ENCODE peak calls at places on chromosomes 7 and 10, in eight cellular contexts. One of them, this sample, is unnamed.

GRCh38 chr7:68434857-68435256 is 1163.4 kb upstream of the AUTS2 start:
- DNase-seq in dorsolateral prefrontal cortex: no peak
- DNase-seq in spleen: no peak
- DNase-seq in cardiac fibroblast: no peak
- DNase-seq in HCT116: no peak
- DNase-seq in pancreas: no peak
- DNase-seq in IMR-90: no peak
- DNase-seq in transverse colon: no peak
- DNase-seq in this sample: no peak

GRCh38 chr7:41696323-41696916 is 6.5 kb downstream of the INHBA start:
- DNase-seq in pancreas: peak; percentile 45
- DNase-seq in spleen: peak; percentile 85
- DNase-seq in cardiac fibroblast: peak; percentile 89
- DNase-seq in HCT116: peak; percentile 39
- DNase-seq in IMR-90: peak; percentile 88
- DNase-seq in transverse colon: peak; percentile 70
- DNase-seq in dorsolateral prefrontal cortex: peak; percentile 67
- DNase-seq in this sample: peak; percentile 89

GRCh38 chr10:103954543-103954942 is 12.4 kb upstream of the SLK start:
- DNase-seq in dorsolateral prefrontal cortex: no peak
- DNase-seq in pancreas: no peak
- DNase-seq in transverse colon: no peak
- DNase-seq in IMR-90: no peak
- DNase-seq in HCT116: no peak
- DNase-seq in spleen: no peak
- DNase-seq in cardiac fibroblast: no peak
- DNase-seq in this sample: no peak

GRCh38 chr10:124647421-124648130 is 96.6 kb downstream of the FAM53B start:
- DNase-seq in dorsolateral prefrontal cortex: no peak
- DNase-seq in transverse colon: peak; percentile 79
- DNase-seq in IMR-90: peak; percentile 20
- DNase-seq in spleen: peak; percentile 96
- DNase-seq in cardiac fibroblast: peak; percentile 57
- DNase-seq in pancreas: peak; percentile 66
- DNase-seq in HCT116: peak; percentile 15
- DNase-seq in this sample: peak; percentile 52

GRCh38 chr10:67385089-67385488 is 310.9 kb downstream of the CTNNA3 start:
- DNase-seq in IMR-90: no peak
- DNase-seq in cardiac fibroblast: no peak
- DNase-seq in spleen: no peak
- DNase-seq in dorsolateral prefrontal cortex: no peak
- DNase-seq in HCT116: no peak
- DNase-seq in transverse colon: no peak
- DNase-seq in pancreas: no peak
- DNase-seq in this sample: no peak

GRCh38 chr7:995571-995970 is 12.6 kb downstream of the CYP2W1 start:
- DNase-seq in transverse colon: no peak
- DNase-seq in dorsolateral prefrontal cortex: no peak
- DNase-seq in spleen: no peak
- DNase-seq in HCT116: no peak
- DNase-seq in pancreas: no peak
- DNase-seq in cardiac fibroblast: no peak
- DNase-seq in IMR-90: no peak
- DNase-seq in this sample: no peak

GRCh38 chr7:138338361-138338760 is 121.7 kb upstream of the TRIM24 start:
- DNase-seq in dorsolateral prefrontal cortex: no peak
- DNase-seq in spleen: no peak
- DNase-seq in HCT116: no peak
- DNase-seq in transverse colon: no peak
- DNase-seq in IMR-90: no peak
- DNase-seq in pancreas: no peak
- DNase-seq in cardiac fibroblast: peak; percentile 95
- DNase-seq in this sample: peak; percentile 82

GRCh38 chr10:110512461-110513187 is 14.9 kb downstream of the DUSP5 start:
- DNase-seq in pancreas: no peak
- DNase-seq in HCT116: no peak
- DNase-seq in spleen: no peak
- DNase-seq in dorsolateral prefrontal cortex: no peak
- DNase-seq in IMR-90: peak; percentile 94
- DNase-seq in cardiac fibroblast: peak; percentile 87
- DNase-seq in transverse colon: no peak
- DNase-seq in this sample: peak; percentile 83

GRCh38 chr10:70493660-70494234 is 15.2 kb downstream of the PALD1 start:
- DNase-seq in transverse colon: peak; percentile 73
- DNase-seq in HCT116: no peak
- DNase-seq in spleen: peak; percentile 88
- DNase-seq in cardiac fibroblast: no peak
- DNase-seq in dorsolateral prefrontal cortex: no peak
- DNase-seq in IMR-90: no peak
- DNase-seq in pancreas: no peak
- DNase-seq in this sample: no peak

GRCh38 chr7:28239823-28240204 is 59.2 kb upstream of the JAZF1 start:
- DNase-seq in pancreas: no peak
- DNase-seq in dorsolateral prefrontal cortex: no peak
- DNase-seq in HCT116: no peak
- DNase-seq in IMR-90: no peak
- DNase-seq in transverse colon: no peak
- DNase-seq in cardiac fibroblast: no peak
- DNase-seq in spleen: no peak
- DNase-seq in this sample: no peak
- TF ChIP-seq CTCF in pancreas: no peak
- TF ChIP-seq CTCF in dorsolateral prefrontal cortex: no peak
- TF ChIP-seq CTCF in HCT116: no peak
- TF ChIP-seq CTCF in IMR-90: no peak
- TF ChIP-seq CTCF in transverse colon: no peak
- TF ChIP-seq CTCF in cardiac fibroblast: no peak
- TF ChIP-seq CTCF in spleen: no peak
- TF ChIP-seq CTCF in this sample: no peak

GRCh38 chr7:39017369-39017768 is 39.7 kb downstream of the POU6F2 start:
- DNase-seq in transverse colon: no peak
- DNase-seq in IMR-90: no peak
- DNase-seq in pancreas: no peak
- DNase-seq in HCT116: no peak
- DNase-seq in spleen: no peak
- DNase-seq in cardiac fibroblast: no peak
- DNase-seq in dorsolateral prefrontal cortex: no peak
- DNase-seq in this sample: no peak

DNA sequence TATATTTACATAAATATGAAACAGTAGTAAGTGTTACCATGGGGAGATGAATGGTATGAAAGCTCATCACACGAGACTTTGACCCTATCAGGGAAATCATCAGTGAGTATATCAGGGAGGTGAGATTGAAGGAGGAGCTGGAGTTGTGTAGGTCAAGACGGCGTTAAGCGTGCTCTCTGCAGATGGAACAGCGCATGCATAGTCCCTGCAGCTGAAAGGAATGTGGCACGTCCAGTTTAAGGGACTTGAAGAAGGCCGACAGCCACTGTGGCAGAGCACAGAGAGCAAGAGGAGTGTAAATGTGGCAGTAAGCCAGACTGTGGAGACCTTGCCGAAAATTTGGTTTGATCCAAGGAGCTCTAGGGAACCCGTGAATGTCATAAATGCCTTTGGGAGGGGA is 38.9 kb downstream of the POU6F2 start:
- DNase-seq in IMR-90: no peak
- DNase-seq in HCT116: no peak
- DNase-seq in cardiac fibroblast: no peak
- DNase-seq in dorsolateral prefrontal cortex: no peak
- DNase-seq in transverse colon: peak; percentile 7
- DNase-seq in spleen: no peak
- DNase-seq in pancreas: no peak
- DNase-seq in this sample: no peak
- TF ChIP-seq CTCF in IMR-90: no peak
- TF ChIP-seq CTCF in HCT116: no peak
- TF ChIP-seq CTCF in cardiac fibroblast: no peak
- TF ChIP-seq CTCF in dorsolateral prefrontal cortex: no peak
- TF ChIP-seq CTCF in transverse colon: no peak
- TF ChIP-seq CTCF in spleen: no peak
- TF ChIP-seq CTCF in pancreas: no peak
- TF ChIP-seq CTCF in this sample: no peak

GRCh38 chr7:31729195-31729804 is 42.3 kb downstream of the PPP1R17 start:
- DNase-seq in pancreas: no peak
- DNase-seq in HCT116: no peak
- DNase-seq in transverse colon: no peak
- DNase-seq in spleen: no peak
- DNase-seq in IMR-90: no peak
- DNase-seq in dorsolateral prefrontal cortex: no peak
- DNase-seq in cardiac fibroblast: no peak
- DNase-seq in this sample: no peak
- TF ChIP-seq CTCF in pancreas: no peak
- TF ChIP-seq CTCF in HCT116: peak; percentile 25
- TF ChIP-seq CTCF in transverse colon: no peak
- TF ChIP-seq CTCF in spleen: no peak
- TF ChIP-seq CTCF in IMR-90: no peak
- TF ChIP-seq CTCF in dorsolateral prefrontal cortex: no peak
- TF ChIP-seq CTCF in cardiac fibroblast: no peak
- TF ChIP-seq CTCF in this sample: no peak

GRCh38 chr10:93121311-93121710 is 47.6 kb downstream of the CYP26A1 start:
- DNase-seq in IMR-90: no peak
- DNase-seq in cardiac fibroblast: no peak
- DNase-seq in spleen: no peak
- DNase-seq in transverse colon: no peak
- DNase-seq in HCT116: no peak
- DNase-seq in dorsolateral prefrontal cortex: no peak
- DNase-seq in pancreas: no peak
- DNase-seq in this sample: no peak

GRCh38 chr10:93124580-93125318 is 51.1 kb downstream of the CYP26A1 start:
- DNase-seq in spleen: no peak
- DNase-seq in cardiac fibroblast: no peak
- DNase-seq in HCT116: no peak
- DNase-seq in transverse colon: peak; percentile 23
- DNase-seq in dorsolateral prefrontal cortex: no peak
- DNase-seq in pancreas: no peak
- DNase-seq in IMR-90: no peak
- DNase-seq in this sample: no peak

GRCh38 chr10:93123766-93124165 is 50.1 kb downstream of the CYP26A1 start:
- DNase-seq in dorsolateral prefrontal cortex: no peak
- DNase-seq in HCT116: no peak
- DNase-seq in pancreas: no peak
- DNase-seq in cardiac fibroblast: no peak
- DNase-seq in IMR-90: no peak
- DNase-seq in transverse colon: no peak
- DNase-seq in spleen: no peak
- DNase-seq in this sample: no peak

GRCh38 chr10:93131956-93132355 is 58.3 kb downstream of the CYP26A1 start:
- DNase-seq in cardiac fibroblast: no peak
- DNase-seq in HCT116: no peak
- DNase-seq in transverse colon: peak; percentile 18
- DNase-seq in spleen: no peak
- DNase-seq in pancreas: no peak
- DNase-seq in dorsolateral prefrontal cortex: no peak
- DNase-seq in IMR-90: no peak
- DNase-seq in this sample: no peak

DNA sequence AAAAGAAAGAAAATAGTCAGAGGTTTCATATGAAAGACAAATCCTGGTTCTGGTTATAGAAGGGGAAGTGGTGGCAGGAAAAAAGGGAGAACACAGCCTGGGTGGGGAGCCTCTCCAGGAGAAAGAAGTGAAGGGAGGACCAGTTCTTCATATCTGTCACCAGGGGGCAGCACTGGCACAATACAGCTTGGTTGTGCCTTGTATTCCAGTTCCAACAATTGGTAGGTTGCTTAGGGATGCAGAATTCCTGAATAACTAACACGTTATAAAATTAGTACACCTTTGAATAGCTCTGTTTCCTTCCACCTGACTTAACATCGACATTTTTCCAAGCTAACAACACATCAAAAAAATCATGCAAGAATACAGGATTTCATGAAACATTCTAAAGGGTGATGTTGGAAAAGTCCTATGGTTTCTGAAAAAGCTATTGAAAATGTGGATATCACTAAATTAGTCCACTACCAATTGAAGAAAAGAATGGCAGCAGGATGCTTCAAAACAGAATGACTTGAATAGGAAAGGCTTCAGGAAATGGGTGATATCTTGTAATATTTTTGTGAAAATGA is 52.9 kb downstream of the CYP26A1 start:
- DNase-seq in cardiac fibroblast: no peak
- DNase-seq in dorsolateral prefrontal cortex: no peak
- DNase-seq in HCT116: peak; percentile 39
- DNase-seq in transverse colon: no peak
- DNase-seq in IMR-90: no peak
- DNase-seq in spleen: no peak
- DNase-seq in pancreas: no peak
- DNase-seq in this sample: no peak
- TF ChIP-seq CTCF in cardiac fibroblast: peak; percentile 39
- TF ChIP-seq CTCF in dorsolateral prefrontal cortex: no peak
- TF ChIP-seq CTCF in HCT116: peak; percentile 88
- TF ChIP-seq CTCF in transverse colon: peak; percentile 38
- TF ChIP-seq CTCF in IMR-90: peak; percentile 21
- TF ChIP-seq CTCF in spleen: no peak
- TF ChIP-seq CTCF in pancreas: no peak
- TF ChIP-seq CTCF in this sample: peak; percentile 42

DNA sequence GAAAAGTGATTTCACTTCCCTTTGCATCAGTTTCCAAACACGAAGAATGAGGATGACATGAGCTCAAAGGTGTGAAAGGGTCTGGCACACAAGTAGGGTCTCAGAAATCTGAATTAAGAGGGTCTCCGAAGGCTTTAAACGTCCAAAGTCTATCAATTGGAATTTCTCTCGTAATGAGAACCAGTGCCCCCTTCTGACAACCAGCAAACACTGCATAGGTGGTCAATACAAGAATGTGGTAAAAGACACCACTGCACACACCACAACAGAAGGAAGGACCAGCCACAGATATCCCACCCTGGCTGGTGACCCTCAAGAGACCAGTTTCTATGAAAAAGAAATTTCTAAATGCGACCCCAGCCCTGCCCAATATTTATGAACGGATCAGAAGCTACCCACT is 78.1 kb downstream of the CALN1 start:
- DNase-seq in dorsolateral prefrontal cortex: no peak
- DNase-seq in IMR-90: no peak
- DNase-seq in transverse colon: no peak
- DNase-seq in HCT116: no peak
- DNase-seq in cardiac fibroblast: no peak
- DNase-seq in pancreas: no peak
- DNase-seq in spleen: no peak
- DNase-seq in this sample: no peak
- TF ChIP-seq CTCF in dorsolateral prefrontal cortex: no peak
- TF ChIP-seq CTCF in IMR-90: no peak
- TF ChIP-seq CTCF in transverse colon: no peak
- TF ChIP-seq CTCF in HCT116: peak; percentile 62
- TF ChIP-seq CTCF in cardiac fibroblast: no peak
- TF ChIP-seq CTCF in pancreas: no peak
- TF ChIP-seq CTCF in spleen: no peak
- TF ChIP-seq CTCF in this sample: no peak